ENCODE peak calls at places on chromosome 21, in four cellular contexts. V is thoracic aorta, K is PC-3, P is cardiac fibroblast. E is an unnamed sample.

GRCh38 chr21:42317341-42317741 is 2.1 kb upstream of the TFF3 start:
- DNase-seq in P (no peak), V (no peak), K (no peak), E (no peak)

GRCh38 chr21:41369915-41370839 is 8.3 kb downstream of the MX2 start:
- DNase-seq in K (no peak), P (no peak), V (no peak), E (no peak)

GRCh38 chr21:16302851-16303282 is 573.1 kb downstream of the USP25 start:
- DNase-seq in V (no peak), P (peak), K (no peak), E (no peak)

GRCh38 chr21:14361958-14362357 is 21.0 kb downstream of the HSPA13 start:
- DNase-seq in P (peak), K (peak), V (no peak), E (peak)

GRCh38 chr21:38171723-38172344 is 85.0 kb upstream of the KCNJ15 start:
- DNase-seq in P (peak), V (no peak), K (peak), E (peak)

GRCh38 chr21:24308183-24308582 is 1299.1 kb downstream of the MRPL39 start:
- DNase-seq in P (no peak), V (no peak), K (no peak), E (no peak)

GRCh38 chr21:38825269-38825668 is 19.5 kb downstream of the ETS2 start:
- DNase-seq in P (no peak), K (no peak), V (no peak), E (no peak)

GRCh38 chr21:41927727-41928409 is 25.9 kb downstream of the C2CD2 start:
- DNase-seq in K (no peak), V (no peak), P (no peak), E (no peak)

GRCh38 chr21:38267991-38268858 is 11.4 kb downstream of the KCNJ15 start:
- DNase-seq in V (no peak), P (peak), K (peak), E (peak)

DNA sequence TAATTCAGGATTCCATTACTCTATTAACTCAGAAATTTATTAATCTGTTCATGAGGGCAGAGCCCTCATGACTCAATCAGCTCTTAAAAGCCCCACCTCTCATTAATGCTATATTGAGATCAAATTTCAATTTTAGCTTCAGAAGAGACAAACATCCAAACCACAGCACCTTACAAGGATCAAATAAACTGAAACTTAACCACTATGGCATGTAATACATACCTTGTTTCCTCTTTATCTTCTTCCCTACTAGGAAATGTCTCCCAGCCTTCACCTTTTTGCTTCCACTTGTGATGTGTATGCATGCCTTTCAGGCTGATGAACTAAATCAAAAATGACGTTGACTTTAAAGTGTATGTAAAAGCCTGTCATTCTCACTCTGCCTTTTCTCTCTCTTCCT is 2121.3 kb downstream of the NCAM2 start:
- DNase-seq in K (peak), V (no peak), P (no peak), E (no peak)
- TF ChIP-seq CTCF in K (no peak), V (no peak), P (no peak), E (no peak)

DNA sequence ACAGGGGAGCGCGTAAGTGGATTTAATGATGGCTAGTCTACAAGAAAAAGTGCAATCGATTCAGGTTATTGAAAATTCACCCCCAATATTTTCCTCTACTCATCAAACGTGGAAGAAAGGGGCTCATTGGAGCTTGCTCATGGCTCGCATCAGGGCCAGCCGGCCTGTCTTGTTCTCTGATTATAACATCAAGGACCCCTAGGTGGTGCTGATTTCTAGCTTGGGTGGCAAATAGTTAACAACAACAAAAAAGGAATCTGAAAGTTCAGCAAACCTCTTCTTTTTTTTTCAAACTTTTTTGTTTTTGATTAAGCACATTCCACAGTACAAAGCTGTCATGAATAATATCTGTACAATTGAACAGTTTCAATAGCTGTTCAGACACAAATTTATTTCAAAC is 35.8 kb upstream of the SOD1 start:
- DNase-seq in V (no peak), K (peak), P (peak), E (no peak)
- TF ChIP-seq CTCF in V (no peak), K (peak), P (no peak), E (no peak)

GRCh38 chr21:44070391-44070790 is 36.8 kb upstream of the PWP2 start:
- DNase-seq in K (no peak), V (no peak), P (no peak), E (no peak)

GRCh38 chr21:44067011-44067839 is 40.0 kb upstream of the PWP2 start:
- DNase-seq in P (no peak), V (no peak), K (no peak), E (peak)

GRCh38 chr21:44074315-44074958 is 32.8 kb upstream of the PWP2 start:
- DNase-seq in V (no peak), K (no peak), P (no peak), E (no peak)

GRCh38 chr21:44072111-44072510 is 35.1 kb upstream of the PWP2 start:
- DNase-seq in P (no peak), V (no peak), K (no peak), E (no peak)

DNA sequence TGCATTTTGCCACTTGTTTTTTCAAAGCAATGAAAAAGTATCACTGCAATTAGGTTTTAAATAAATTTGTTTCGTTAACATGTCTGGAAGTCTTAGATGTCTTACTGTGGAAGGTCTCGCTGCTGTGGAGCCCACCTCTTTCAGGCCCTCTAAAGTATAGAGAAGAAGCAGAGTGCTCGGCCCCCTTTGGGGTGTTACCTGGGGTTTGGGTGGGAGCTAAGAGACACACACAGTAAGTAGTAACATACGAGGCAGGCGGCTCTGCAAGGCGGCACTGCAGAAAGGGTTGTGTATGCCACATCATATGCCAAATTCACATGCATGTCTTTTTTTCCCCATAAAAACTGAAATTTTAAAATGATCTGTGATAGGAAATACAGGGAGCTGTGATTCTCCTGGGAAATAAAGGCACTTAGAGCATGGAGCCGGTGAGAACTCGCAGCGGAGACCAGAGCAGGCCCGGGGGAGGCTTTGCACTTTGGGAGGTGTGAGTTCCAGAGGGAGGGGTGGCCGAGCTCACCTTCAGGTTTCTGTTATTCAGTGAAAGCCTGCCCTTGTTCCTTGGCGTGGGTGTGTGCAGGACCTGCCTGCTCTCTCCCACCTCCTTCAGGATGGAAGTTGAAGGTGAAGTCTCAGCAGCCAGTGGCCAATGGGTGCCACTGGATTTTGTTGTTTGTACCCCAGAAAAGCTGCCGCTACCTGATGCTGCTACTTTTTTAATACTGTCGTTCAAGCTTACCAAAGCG is 35.7 kb upstream of the PWP2 start:
- DNase-seq in P (no peak), K (no peak), V (no peak), E (no peak)
- TF ChIP-seq CTCF in P (no peak), K (no peak), V (no peak), E (no peak)

DNA sequence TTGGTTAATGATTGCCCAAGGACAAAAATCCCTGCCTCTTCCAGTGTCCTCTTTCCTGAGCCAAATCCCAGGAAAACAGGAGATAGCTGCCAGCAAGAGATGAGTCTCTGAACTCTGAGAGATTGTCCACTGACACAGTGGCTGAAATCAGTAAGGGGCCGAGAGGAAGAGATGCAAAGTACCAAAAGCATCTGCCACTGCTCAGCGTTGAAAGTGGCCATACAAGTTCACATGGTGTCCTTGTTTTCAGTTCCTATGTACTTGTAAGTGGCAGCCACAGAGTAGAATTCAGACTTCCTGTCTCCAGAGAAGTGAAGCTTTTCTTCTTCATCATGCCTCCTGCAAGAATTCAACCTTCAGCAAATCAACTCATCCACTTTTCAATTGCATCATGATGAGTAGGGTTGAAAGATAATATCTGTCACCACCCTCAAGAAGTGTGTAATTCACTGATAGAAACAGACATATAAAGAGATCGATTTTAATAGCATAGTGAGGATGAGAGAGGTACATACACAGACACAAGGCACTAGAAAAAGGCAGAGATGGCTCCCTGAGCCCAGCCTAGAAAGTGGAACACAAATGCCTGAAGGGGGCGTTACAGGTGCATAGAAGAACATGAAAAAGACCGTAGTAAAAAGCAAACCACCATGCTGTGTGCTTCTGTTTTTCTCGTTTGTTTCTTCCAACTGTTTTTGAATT is 185.8 kb downstream of the MRPL39 start:
- DNase-seq in P (peak), V (no peak), K (peak), E (peak)
- TF ChIP-seq CTCF in P (peak), V (peak), K (peak), E (peak)

GRCh38 chr21:35476616-35477395 is 427.7 kb upstream of the RUNX1 start:
- DNase-seq in P (peak), K (peak), V (no peak), E (no peak)
- TF ChIP-seq CTCF in P (no peak), K (no peak), V (no peak), E (no peak)

GRCh38 chr21:35559128-35559831 is 501.0 kb downstream of the SETD4 start:
- DNase-seq in K (no peak), P (peak), V (no peak), E (peak)
- TF ChIP-seq CTCF in K (no peak), P (peak), V (no peak), E (no peak)